ENCODE peak calls at places on chromosomes 13 and 19, in eight cellular contexts. H is uterus, J is hepatocyte, Y is tibial nerve, W is lower lobe of right lung, X is AG04450, D is adrenal gland, O is prostate gland. V is an unnamed sample. For H3K27me3 and H3K9me3, the result is how much of the 10 kb centered on the place peaks cover.

GRCh38 chr13:31866099-31866498 is 126.8 kb downstream of the RXFP2 start:
- DNase-seq in H (no peak), J (no peak), Y (no peak), W (no peak), X (no peak), D (no peak), O (no peak), V (no peak)

GRCh38 chr19:33459691-33460090 is 61.9 kb downstream of the PEPD start:
- DNase-seq in H (no peak), J (no peak), Y (no peak), W (peak), X (no peak), D (no peak), O (no peak), V (peak)

GRCh38 chr13:19665427-19665859 is 32.0 kb downstream of the MPHOSPH8 start:
- DNase-seq in H (no peak), J (no peak), Y (no peak), W (no peak), X (no peak), D (no peak), O (no peak), V (no peak)

GRCh38 chr19:58033741-58034475 is at the start of gene ZSCAN1:
- DNase-seq in H (peak), J (peak), Y (peak), W (peak), X (no peak), D (peak), O (peak), V (no peak)

GRCh38 chr13:106570354-106570822 is 2.5 kb upstream of the ARGLU1 start:
- DNase-seq in H (peak), J (peak), Y (peak), W (peak), X (no peak), D (peak), O (peak), V (peak)

GRCh38 chr19:29248332-29248844 is 35.4 kb upstream of the UQCRFS1 start:
- DNase-seq in H (no peak), J (no peak), Y (no peak), W (no peak), X (no peak), D (no peak), O (no peak), V (no peak)

GRCh38 chr13:25806304-25806974 is 245.4 kb downstream of the SHISA2 start:
- DNase-seq in H (no peak), J (no peak), Y (no peak), W (no peak), X (no peak), D (no peak), O (no peak), V (no peak)

GRCh38 chr19:12331211-12331941 is 2.1 kb downstream of the ZNF563 start:
- DNase-seq in H (no peak), J (peak), Y (no peak), W (no peak), X (no peak), D (no peak), O (no peak), V (no peak)

GRCh38 chr13:61734683-61735082 is 319.0 kb upstream of the PCDH20 start:
- DNase-seq in H (no peak), J (no peak), Y (no peak), W (no peak), X (no peak), D (no peak), O (no peak), V (no peak)

GRCh38 chr13:114132419-114133121 is at the start of gene RASA3:
- DNase-seq in H (peak), J (peak), Y (peak), W (peak), X (no peak), D (peak), O (peak), V (peak)

GRCh38 chr13:28529836-28530235 is 34.9 kb upstream of the FLT1 start:
- DNase-seq in H (no peak), J (no peak), Y (no peak), W (no peak), X (no peak), D (no peak), O (no peak), V (no peak)

GRCh38 chr13:28532226-28533048 is 37.5 kb upstream of the FLT1 start:
- DNase-seq in H (no peak), J (peak), Y (no peak), W (peak), X (no peak), D (peak), O (no peak), V (peak)

GRCh38 chr13:28531956-28532225 is 37.0 kb upstream of the FLT1 start:
- DNase-seq in H (no peak), J (no peak), Y (no peak), W (no peak), X (no peak), D (no peak), O (no peak), V (no peak)

GRCh38 chr13:28531195-28531955 is 36.4 kb upstream of the FLT1 start:
- DNase-seq in H (peak), J (peak), Y (no peak), W (peak), X (no peak), D (peak), O (no peak), V (peak)

GRCh38 chr13:28530729-28531194 is 35.8 kb upstream of the FLT1 start:
- DNase-seq in H (no peak), J (no peak), Y (no peak), W (no peak), X (no peak), D (no peak), O (no peak), V (no peak)
- H3K27me3 ChIP-seq in H (under half), J (under half), Y (under half), W (under half), X (under half), D (under half), O (under half), V (under half)

GRCh38 chr19:49665301-49666119 is at the start of the genes BCL2L12 and IRF3:
- DNase-seq in H (peak), J (peak), Y (peak), W (peak), X (peak), D (peak), O (peak), V (peak)

GRCh38 chr19:49667473-49667872 is 1.7 kb downstream of the BCL2L12 start:
- DNase-seq in H (no peak), J (no peak), Y (no peak), W (no peak), X (no peak), D (no peak), O (no peak), V (no peak)

GRCh38 chr19:49663224-49663623 is 2.4 kb downstream of the IRF3 start:
- DNase-seq in H (no peak), J (no peak), Y (no peak), W (no peak), X (no peak), D (no peak), O (no peak), V (no peak)

GRCh38 chr19:49664171-49665070 is 1.2 kb downstream of the IRF3 start:
- DNase-seq in H (peak), J (peak), Y (peak), W (peak), X (no peak), D (peak), O (peak), V (peak)

DNA sequence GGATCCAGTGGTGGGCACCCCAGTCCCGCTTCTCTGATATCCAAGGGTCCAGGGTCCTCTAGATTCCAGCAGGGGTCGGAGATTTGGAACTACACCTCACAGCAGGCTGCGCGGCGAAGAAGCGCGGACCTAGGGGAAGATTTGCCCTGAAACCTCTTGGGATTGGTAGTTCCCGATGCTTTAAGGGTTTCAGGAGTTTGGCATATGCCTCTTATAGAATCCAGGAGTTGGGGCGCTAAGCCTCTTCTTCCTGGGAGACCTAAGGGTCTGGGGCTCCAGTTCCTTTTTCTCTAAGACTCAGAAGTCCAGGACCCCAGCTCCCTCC is 349 bp downstream of the BCL2L12 start:
- DNase-seq in H (no peak), J (no peak), Y (no peak), W (no peak), X (no peak), D (no peak), O (no peak), V (no peak)
- H3K27ac ChIP-seq in H (peak), J (peak), Y (peak), W (peak), X (peak), D (no peak), O (peak), V (peak)

GRCh38 chr19:22491746-22492145 is 69.6 kb upstream of the ZNF98 start:
- DNase-seq in H (no peak), J (no peak), Y (no peak), W (no peak), X (no peak), D (no peak), O (no peak), V (no peak)
- H3K9me3 ChIP-seq in H (under half), J (under half), Y (under half), W (under half), X (under half), D (under half), O (under half), V (under half)

GRCh38 chr19:7788178-7788932 is 25.3 kb downstream of the CLEC4M start:
- DNase-seq in H (no peak), J (no peak), Y (no peak), W (no peak), X (no peak), D (peak), O (no peak), V (no peak)

GRCh38 chr19:7790416-7790815 is 27.4 kb downstream of the CLEC4M start:
- DNase-seq in H (no peak), J (no peak), Y (no peak), W (no peak), X (no peak), D (no peak), O (no peak), V (no peak)

GRCh38 chr19:7788933-7789323 is 25.9 kb downstream of the CLEC4M start:
- DNase-seq in H (no peak), J (no peak), Y (no peak), W (no peak), X (no peak), D (no peak), O (no peak), V (no peak)

GRCh38 chr19:7787602-7788177 is 24.6 kb downstream of the CLEC4M start:
- DNase-seq in H (no peak), J (no peak), Y (no peak), W (no peak), X (no peak), D (no peak), O (no peak), V (no peak)

DNA sequence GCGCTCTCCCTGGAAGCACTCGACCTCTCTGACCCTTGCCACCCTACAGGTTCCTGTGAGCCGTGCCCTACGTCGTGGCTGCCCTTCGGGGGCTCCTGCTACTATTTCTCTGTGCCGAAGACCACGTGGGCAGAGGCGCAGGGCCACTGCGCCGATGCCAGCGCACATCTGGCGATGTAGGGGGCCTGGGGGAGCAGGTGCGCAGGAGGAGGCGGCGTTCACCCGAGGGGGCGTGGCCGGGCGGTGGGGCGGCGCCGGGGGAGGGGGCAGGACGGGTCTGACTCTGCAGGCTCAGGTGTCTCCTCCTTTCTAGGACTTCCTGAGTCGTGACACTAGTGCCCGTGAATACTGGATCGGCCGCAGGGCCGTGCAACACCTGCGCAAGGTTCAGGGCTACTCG is 26.4 kb downstream of the CLEC4M start:
- DNase-seq in H (no peak), J (no peak), Y (no peak), W (no peak), X (no peak), D (no peak), O (no peak), V (no peak)
- H3K27me3 ChIP-seq in H (under half), J (under half), Y (under half), W (under half), X (under half), D (under half), O (under half), V (under half)

GRCh38 chr19:9407827-9408226 is 27.5 kb downstream of the ZNF266 start:
- DNase-seq in H (no peak), J (no peak), Y (no peak), W (no peak), X (no peak), D (no peak), O (no peak), V (no peak)

DNA sequence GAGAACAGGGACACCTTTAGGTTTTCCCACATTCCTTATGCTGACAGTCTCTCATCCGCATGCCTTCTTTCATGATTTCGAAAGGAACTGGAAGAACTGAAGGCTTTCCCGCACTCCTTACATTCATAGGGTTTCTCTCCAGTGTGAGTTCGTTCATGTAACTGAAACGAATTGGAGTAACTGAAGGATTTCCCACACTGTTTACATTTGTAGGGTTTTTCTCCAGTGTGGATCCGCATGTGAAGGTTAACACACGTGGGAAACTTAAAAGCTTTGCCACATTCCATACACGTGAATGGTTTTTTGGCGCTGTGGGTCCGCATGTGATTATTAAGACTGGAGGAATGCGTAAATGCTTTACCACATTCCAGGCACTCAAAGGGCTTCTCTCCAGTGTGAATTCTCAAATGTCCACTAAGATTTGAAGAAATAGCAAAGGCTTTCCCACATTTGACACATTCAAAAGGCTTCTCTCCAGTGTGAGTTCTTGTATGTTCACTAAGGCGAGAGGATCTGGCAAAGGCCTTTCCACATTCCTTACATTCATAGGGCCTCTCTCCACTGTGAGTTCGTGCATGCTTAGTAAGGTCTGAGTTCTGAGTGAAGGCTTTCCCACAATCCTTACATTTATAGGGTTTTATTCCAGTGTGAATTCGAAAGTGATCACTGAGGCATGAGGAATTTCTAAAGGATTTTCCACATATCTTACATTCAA is 22.0 kb downstream of the ZNF266 start:
- DNase-seq in H (no peak), J (no peak), Y (no peak), W (no peak), X (no peak), D (no peak), O (no peak), V (no peak)
- H3K27ac ChIP-seq in H (no peak), J (no peak), Y (no peak), W (no peak), X (no peak), D (no peak), O (no peak), V (no peak)

DNA sequence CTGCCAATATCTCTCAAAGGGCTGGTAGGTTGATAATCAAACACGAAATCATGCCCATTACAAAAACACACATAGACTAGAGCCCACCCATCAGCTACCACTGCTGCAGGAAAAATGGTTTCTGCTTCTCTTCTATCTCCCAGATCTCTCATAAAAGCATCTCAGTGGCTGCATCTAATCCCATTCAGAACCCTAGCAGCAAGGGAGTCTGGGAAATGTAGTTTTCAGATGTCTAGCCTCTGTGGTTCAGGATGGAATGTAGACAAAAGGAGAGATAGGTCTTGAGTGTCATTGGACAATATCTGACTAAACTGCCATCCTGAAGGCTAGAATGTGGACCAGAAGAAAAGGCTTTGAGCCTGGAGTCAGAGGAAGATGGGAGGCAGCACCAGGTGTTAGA is 32.1 kb downstream of the RDH8 start:
- DNase-seq in H (no peak), J (no peak), Y (no peak), W (no peak), X (no peak), D (no peak), O (no peak), V (no peak)
- H3K9me3 ChIP-seq in H (under half), J (under half), Y (under half), W (under half), X (under half), D (under half), O (under half), V (under half)

DNA sequence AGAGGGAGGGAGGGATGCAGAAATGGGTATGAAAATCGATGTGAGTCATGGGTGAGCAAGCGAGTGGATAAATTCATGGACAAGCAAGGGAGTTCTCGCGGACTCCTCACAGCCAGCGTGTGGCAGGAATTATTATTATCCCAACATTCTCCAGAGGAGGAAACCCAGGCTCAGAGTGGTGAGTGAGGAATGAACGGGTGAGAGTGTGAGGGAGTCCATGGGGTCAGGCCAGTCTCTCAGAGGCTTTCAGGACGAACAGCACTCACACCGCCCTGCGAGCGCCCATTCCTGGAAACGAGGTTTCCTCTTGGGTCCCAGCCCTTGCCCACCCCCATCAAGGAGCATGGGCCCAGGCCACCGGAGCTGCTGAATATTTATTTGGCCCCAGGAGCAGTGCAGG is 6.3 kb upstream of the DNAAF3 start:
- DNase-seq in H (no peak), J (no peak), Y (no peak), W (no peak), X (no peak), D (no peak), O (no peak), V (no peak)
- H3K27me3 ChIP-seq in H (under half), J (half or more), Y (under half), W (half or more), X (under half), D (under half), O (under half), V (half or more)

DNA sequence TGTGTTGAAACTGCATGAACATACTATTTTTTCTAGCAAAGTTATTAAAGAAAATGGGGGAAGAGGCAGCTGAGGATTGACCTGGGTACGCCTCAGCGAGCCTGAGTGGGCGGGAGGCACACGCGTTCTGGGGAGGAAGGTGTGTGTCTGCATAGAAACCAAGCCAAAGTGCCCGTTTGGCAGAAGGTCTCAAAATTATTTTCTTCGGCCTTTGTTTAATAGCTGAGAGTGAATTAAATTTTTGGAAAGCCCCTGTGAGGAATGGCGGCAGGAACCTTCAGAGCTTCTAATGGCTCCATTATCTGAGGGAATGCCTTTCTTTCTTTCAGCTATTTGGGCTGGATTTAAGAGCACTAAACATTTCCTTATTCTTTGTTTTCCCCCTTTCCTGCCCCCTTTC is 5.2 kb downstream of the ZIC2 start:
- DNase-seq in H (no peak), J (no peak), Y (no peak), W (no peak), X (no peak), D (no peak), O (no peak), V (no peak)
- H3K27ac ChIP-seq in H (no peak), J (no peak), Y (no peak), W (no peak), X (no peak), D (no peak), O (no peak), V (no peak)

V was measured in upper lobe of right lung.